ENCODE peak calls at places on chromosomes 4 and X, in nine cellular contexts. G is lung; R is brain microvascular endothelial cell; H is CD4-positive, alpha-beta T cell; Y is AG10803; A is AG09319; K is foreskin fibroblast; V is endothelial cell; X is HFF-Myc. I is an unnamed sample.

GRCh38 chr4:680931-681645 is 6.7 kb downstream of the MYL5 start:
- DNase-seq in X (no peak), H (no peak), Y (peak; percentile 34), R (no peak), G (no peak), V (peak; percentile 57), K (peak; percentile 70), A (no peak), I (no peak)

GRCh38 chr4:86043755-86044592 is 315.9 kb downstream of the MAPK10 start:
- DNase-seq in K (peak; percentile 81), Y (peak; percentile 56), X (no peak), A (peak; percentile 18), H (no peak), R (peak; percentile 64), V (peak; percentile 44), G (no peak), I (no peak)

GRCh38 chr4:10898072-10898471 is 213.5 kb upstream of the CLNK start:
- DNase-seq in G (no peak), Y (no peak), R (no peak), X (no peak), H (no peak), A (no peak), V (no peak), K (no peak), I (no peak)

GRCh38 chr4:144283496-144283895 is 143.0 kb upstream of the GYPA start:
- DNase-seq in Y (no peak), V (no peak), R (no peak), K (no peak), A (no peak), G (no peak), H (no peak), X (no peak), I (no peak)

GRCh38 chr4:85708468-85708867 is 233.5 kb downstream of the ARHGAP24 start:
- DNase-seq in H (no peak), K (no peak), V (no peak), A (no peak), R (no peak), X (no peak), Y (no peak), G (no peak), I (no peak)

GRCh38 chr4:123628288-123628687 is 231.7 kb downstream of the SPRY1 start:
- DNase-seq in Y (no peak), R (no peak), G (no peak), V (no peak), X (no peak), H (no peak), A (no peak), K (no peak), I (no peak)

GRCh38 chr4:114077610-114078009 is 98.2 kb upstream of the ARSJ start:
- DNase-seq in K (peak; percentile 94), R (peak; percentile 71), Y (peak; percentile 91), V (no peak), H (no peak), X (peak; percentile 58), A (peak; percentile 44), G (no peak), I (no peak)

GRCh38 chrX:2451456-2452316 is 49.1 kb downstream of the DHRSX start:
- DNase-seq in G (no peak), X (no peak), V (no peak), R (peak; percentile 78), K (peak; percentile 17), Y (peak; percentile 67), H (no peak), A (no peak), I (peak; percentile 44)

GRCh38 chr4:164700471-164700870 is 53.5 kb upstream of the SMIM31 start:
- DNase-seq in V (peak; percentile 33), G (no peak), H (no peak), R (no peak), A (no peak), K (no peak), Y (no peak), X (no peak), I (no peak)

GRCh38 chr4:140861359-140862181 is 105.4 kb upstream of the TBC1D9 start:
- DNase-seq in R (peak; percentile 89), K (peak; percentile 92), V (peak; percentile 67), X (peak; percentile 81), H (no peak), A (peak; percentile 79), G (peak; percentile 63), Y (peak; percentile 91), I (no peak)

GRCh38 chr4:6844986-6845385 is 62.5 kb downstream of the KIAA0232 start:
- DNase-seq in R (no peak), G (no peak), X (no peak), A (no peak), K (no peak), V (no peak), H (no peak), Y (no peak), I (no peak)

GRCh38 chr4:74365761-74366160 is 816 bp downstream of the EREG start:
- DNase-seq in Y (no peak), G (no peak), K (peak; percentile 60), H (no peak), X (no peak), R (no peak), V (no peak), A (no peak), I (no peak)

GRCh38 chr4:1552451-1552850 is 131.7 kb downstream of the FAM53A start:
- DNase-seq in A (no peak), G (no peak), Y (no peak), H (no peak), V (no peak), R (no peak), X (no peak), K (no peak), I (no peak)

GRCh38 chr4:184348311-184349233 is 125.8 kb downstream of the IRF2 start:
- DNase-seq in V (no peak), R (peak; percentile 10), A (no peak), K (no peak), Y (no peak), X (no peak), H (no peak), G (peak; percentile 49), I (no peak)

GRCh38 chr4:147776600-147777175 is 44.8 kb downstream of the ARHGAP10 start:
- DNase-seq in H (no peak), K (no peak), G (no peak), A (no peak), V (no peak), Y (no peak), R (no peak), X (no peak), I (no peak)

GRCh38 chrX:79645749-79646148 is 278.6 kb upstream of the ITM2A start:
- DNase-seq in R (no peak), K (no peak), X (no peak), H (no peak), V (no peak), A (no peak), G (no peak), Y (no peak), I (no peak)

GRCh38 chrX:11137543-11138139 is 26.5 kb downstream of the HCCS start:
- DNase-seq in A (peak; percentile 18), V (no peak), K (peak; percentile 68), R (peak; percentile 40), Y (peak; percentile 63), G (no peak), X (peak; percentile 12), H (no peak), I (no peak)

GRCh38 chr4:61555789-61556188 is 355.7 kb downstream of the ADGRL3 start:
- DNase-seq in A (no peak), X (no peak), H (no peak), R (peak; percentile 98), V (no peak), G (no peak), K (peak; percentile 14), Y (no peak), I (no peak)

GRCh38 chrX:27915617-27916016 is 65.6 kb downstream of the DCAF8L1 start:
- DNase-seq in Y (no peak), K (peak; percentile 17), H (no peak), G (no peak), R (peak; percentile 16), A (no peak), V (no peak), X (peak; percentile 25), I (no peak)

GRCh38 chrX:22526339-22526738 is 253.6 kb downstream of the CBLL2 start:
- DNase-seq in G (no peak), X (no peak), H (no peak), A (no peak), R (peak; percentile 62), V (no peak), Y (peak; percentile 63), K (peak; percentile 71), I (no peak)
- TF ChIP-seq CTCF in G (no peak), X (no peak), H (no peak), A (no peak), R (no peak), V (no peak), Y (no peak), K (no peak), I (no peak)

DNA sequence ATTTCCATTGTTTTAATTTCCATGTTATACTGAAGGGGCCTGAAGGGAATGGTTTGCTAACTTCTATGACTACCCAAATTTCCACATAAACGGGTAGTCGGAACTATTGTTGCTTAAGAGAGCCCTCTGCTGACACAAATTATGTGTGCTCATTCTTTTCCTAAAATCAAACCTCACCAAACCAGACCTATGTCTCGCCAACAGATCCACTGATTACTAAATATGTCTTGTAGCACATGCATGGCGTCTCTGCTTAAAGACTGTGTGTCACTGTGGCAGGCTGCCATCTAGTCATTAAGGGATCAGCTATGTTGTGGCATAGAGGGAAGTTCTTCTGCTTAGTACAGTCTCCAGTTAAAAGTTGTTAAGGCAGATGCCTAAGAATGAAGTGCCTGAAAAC is 25.1 kb downstream of the PIR start:
- DNase-seq in A (peak; percentile 44), V (no peak), G (no peak), R (peak; percentile 20), H (no peak), X (no peak), K (peak; percentile 76), Y (peak; percentile 65), I (no peak)
- TF ChIP-seq CTCF in A (peak; percentile 53), V (no peak), G (peak; percentile 15), R (peak; percentile 32), H (peak; percentile 9), X (peak; percentile 34), K (peak; percentile 29), Y (peak; percentile 57), I (peak; percentile 81)

GRCh38 chrX:131853440-131853839 is 169.7 kb upstream of the STK26 start:
- DNase-seq in X (no peak), Y (no peak), V (no peak), A (no peak), K (no peak), H (no peak), R (no peak), G (no peak), I (no peak)

DNA sequence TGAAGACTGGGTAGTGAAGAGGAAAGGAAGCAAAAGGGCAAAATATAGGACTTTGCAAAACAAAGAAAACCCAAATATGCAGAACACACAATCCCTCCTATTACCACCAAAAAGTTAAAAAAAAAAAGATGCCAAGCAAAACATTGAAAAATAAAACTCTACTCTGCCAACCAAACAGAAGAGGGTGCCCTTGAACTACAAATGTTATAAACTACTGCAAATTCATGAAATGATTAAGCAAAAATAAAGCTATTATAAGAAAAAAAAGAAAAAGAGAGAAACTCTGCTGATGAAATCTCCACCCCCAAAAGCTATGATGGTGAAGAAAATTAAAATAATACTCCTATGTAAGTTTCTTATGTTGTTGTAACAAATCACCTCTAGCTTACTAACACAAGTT is 168.5 kb upstream of the STK26 start:
- DNase-seq in Y (peak; percentile 1), H (no peak), R (no peak), V (no peak), A (no peak), X (no peak), K (peak; percentile 1), G (no peak), I (no peak)
- TF ChIP-seq CTCF in Y (peak; percentile 11), H (peak; percentile 55), R (no peak), V (no peak), A (no peak), X (no peak), K (no peak), G (no peak), I (peak; percentile 86)

GRCh38 chr4:16199132-16199531 is 27.1 kb downstream of the TAPT1 start:
- DNase-seq in H (no peak), G (no peak), K (peak; percentile 39), R (no peak), A (no peak), Y (peak; percentile 39), X (no peak), V (no peak), I (no peak)
- TF ChIP-seq CTCF in H (peak; percentile 69), G (no peak), K (peak; percentile 24), R (peak; percentile 37), A (peak; percentile 44), Y (peak; percentile 54), X (no peak), V (peak; percentile 29), I (peak; percentile 87)